ENCODE peak calls at places on chromosomes 11 and 22, in nine cellular contexts. One of them, this sample, is unnamed.
A peak's percentile ranks its signal among the peaks of the same experiment; 100 is the strongest.

GRCh38 chr11:102410382-102410784 is 42.2 kb downstream of the TMEM123 start:
- DNase-seq in HCT116: no peak
- DNase-seq in cardiac fibroblast: peak; percentile 63
- DNase-seq in heart right ventricle: no peak
- DNase-seq in choroid plexus epithelial cell: peak; percentile 41
- DNase-seq in HL-60: no peak
- DNase-seq in fibroblast of the aortic adventitia: peak; percentile 47
- DNase-seq in colonic mucosa: no peak
- DNase-seq in suprapubic skin: no peak
- DNase-seq in this sample: peak; percentile 37

GRCh38 chr22:29145321-29146072 is 60.2 kb upstream of the EMID1 start:
- DNase-seq in suprapubic skin: peak; percentile 75
- DNase-seq in cardiac fibroblast: no peak
- DNase-seq in colonic mucosa: no peak
- DNase-seq in heart right ventricle: no peak
- DNase-seq in fibroblast of the aortic adventitia: no peak
- DNase-seq in choroid plexus epithelial cell: no peak
- DNase-seq in HCT116: no peak
- DNase-seq in HL-60: no peak
- DNase-seq in this sample: no peak

GRCh38 chr11:133339495-133340140 is 192.7 kb downstream of the OPCML start:
- DNase-seq in choroid plexus epithelial cell: no peak
- DNase-seq in colonic mucosa: no peak
- DNase-seq in cardiac fibroblast: no peak
- DNase-seq in HCT116: no peak
- DNase-seq in HL-60: no peak
- DNase-seq in heart right ventricle: no peak
- DNase-seq in suprapubic skin: no peak
- DNase-seq in fibroblast of the aortic adventitia: no peak
- DNase-seq in this sample: peak; percentile 1

GRCh38 chr22:39139933-39140332 is 12.5 kb downstream of the CBX7 start:
- DNase-seq in colonic mucosa: no peak
- DNase-seq in fibroblast of the aortic adventitia: no peak
- DNase-seq in cardiac fibroblast: no peak
- DNase-seq in suprapubic skin: no peak
- DNase-seq in HL-60: no peak
- DNase-seq in HCT116: no peak
- DNase-seq in choroid plexus epithelial cell: no peak
- DNase-seq in heart right ventricle: no peak
- DNase-seq in this sample: no peak

GRCh38 chr11:12786891-12787290 is 112.7 kb downstream of the TEAD1 start:
- DNase-seq in choroid plexus epithelial cell: no peak
- DNase-seq in colonic mucosa: no peak
- DNase-seq in heart right ventricle: no peak
- DNase-seq in suprapubic skin: no peak
- DNase-seq in fibroblast of the aortic adventitia: no peak
- DNase-seq in HCT116: no peak
- DNase-seq in HL-60: no peak
- DNase-seq in cardiac fibroblast: no peak
- DNase-seq in this sample: no peak

GRCh38 chr11:102288745-102289083 is 28.6 kb upstream of the BIRC3 start:
- DNase-seq in cardiac fibroblast: no peak
- DNase-seq in HCT116: no peak
- DNase-seq in choroid plexus epithelial cell: no peak
- DNase-seq in heart right ventricle: no peak
- DNase-seq in fibroblast of the aortic adventitia: no peak
- DNase-seq in HL-60: no peak
- DNase-seq in colonic mucosa: no peak
- DNase-seq in suprapubic skin: no peak
- DNase-seq in this sample: no peak

GRCh38 chr11:28759311-28759710 is 651.1 kb downstream of the METTL15 start:
- DNase-seq in cardiac fibroblast: peak; percentile 63
- DNase-seq in heart right ventricle: no peak
- DNase-seq in colonic mucosa: no peak
- DNase-seq in HCT116: peak; percentile 2
- DNase-seq in suprapubic skin: no peak
- DNase-seq in fibroblast of the aortic adventitia: peak; percentile 79
- DNase-seq in choroid plexus epithelial cell: peak; percentile 74
- DNase-seq in HL-60: no peak
- DNase-seq in this sample: peak; percentile 31

GRCh38 chr11:69183613-69184012 is 27.9 kb downstream of the SMIM38 start:
- DNase-seq in suprapubic skin: no peak
- DNase-seq in HL-60: no peak
- DNase-seq in HCT116: no peak
- DNase-seq in heart right ventricle: no peak
- DNase-seq in fibroblast of the aortic adventitia: no peak
- DNase-seq in cardiac fibroblast: no peak
- DNase-seq in colonic mucosa: no peak
- DNase-seq in choroid plexus epithelial cell: no peak
- DNase-seq in this sample: no peak

GRCh38 chr11:89456681-89457080 is 34.5 kb downstream of the NOX4 start:
- DNase-seq in HCT116: no peak
- DNase-seq in heart right ventricle: no peak
- DNase-seq in HL-60: no peak
- DNase-seq in cardiac fibroblast: peak; percentile 0
- DNase-seq in colonic mucosa: no peak
- DNase-seq in choroid plexus epithelial cell: no peak
- DNase-seq in fibroblast of the aortic adventitia: no peak
- DNase-seq in suprapubic skin: no peak
- DNase-seq in this sample: no peak

GRCh38 chr22:22682196-22682595 is 37.8 kb downstream of the GGTLC2 start:
- DNase-seq in suprapubic skin: no peak
- DNase-seq in choroid plexus epithelial cell: no peak
- DNase-seq in fibroblast of the aortic adventitia: no peak
- DNase-seq in cardiac fibroblast: no peak
- DNase-seq in heart right ventricle: no peak
- DNase-seq in colonic mucosa: no peak
- DNase-seq in HL-60: no peak
- DNase-seq in HCT116: no peak
- DNase-seq in this sample: no peak

GRCh38 chr22:20957691-20958440 is 9.2 kb upstream of the AIFM3 start:
- DNase-seq in heart right ventricle: peak; percentile 45
- DNase-seq in choroid plexus epithelial cell: no peak
- DNase-seq in HCT116: no peak
- DNase-seq in cardiac fibroblast: no peak
- DNase-seq in HL-60: peak; percentile 66
- DNase-seq in colonic mucosa: peak; percentile 79
- DNase-seq in suprapubic skin: no peak
- DNase-seq in fibroblast of the aortic adventitia: peak; percentile 21
- DNase-seq in this sample: no peak

DNA sequence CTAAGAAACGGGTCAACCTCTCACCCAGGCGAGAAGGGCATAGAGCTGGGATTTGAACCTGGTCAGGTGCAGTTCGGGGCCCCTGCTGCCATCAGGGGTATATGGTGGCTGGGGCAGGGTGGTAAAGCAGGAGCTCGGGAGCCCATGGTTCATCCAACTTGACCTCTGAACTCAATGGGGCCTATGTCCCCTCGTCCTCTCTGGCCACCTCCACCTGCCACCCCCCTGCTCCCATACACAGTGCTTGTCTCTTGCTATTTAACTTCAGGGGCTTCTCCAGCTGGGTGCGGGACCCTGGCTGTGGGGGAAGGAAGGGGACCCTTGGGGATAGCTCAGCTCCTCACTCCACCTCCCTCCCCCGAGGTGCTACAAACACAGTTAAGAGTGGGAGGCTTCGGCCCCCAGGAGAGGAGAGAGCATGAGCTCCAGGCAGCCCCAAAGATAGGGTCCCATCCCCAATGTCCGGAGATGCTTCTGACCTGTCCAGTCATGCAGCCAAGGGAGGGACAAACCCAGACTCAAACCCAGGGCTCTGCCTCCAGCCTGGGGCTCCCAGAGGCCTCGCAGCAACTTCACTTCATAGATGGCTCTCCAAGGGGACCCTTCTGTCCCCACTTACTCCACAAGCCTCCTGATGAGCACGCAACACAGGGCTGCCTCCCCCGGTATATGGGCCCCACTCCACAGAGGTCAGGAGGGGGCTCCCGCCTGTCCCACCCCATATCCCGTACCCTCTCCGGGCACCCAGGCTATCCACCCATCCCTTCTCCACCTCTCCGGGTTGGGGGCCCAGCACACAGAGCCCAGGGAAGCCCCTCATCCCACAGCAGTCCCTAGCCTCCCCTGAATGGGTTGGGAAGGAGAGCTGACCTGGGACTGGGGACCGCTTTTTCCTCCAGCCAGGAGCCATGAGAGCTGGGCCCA is 712 bp downstream of the IL2RB start:
- DNase-seq in choroid plexus epithelial cell: no peak
- DNase-seq in colonic mucosa: no peak
- DNase-seq in fibroblast of the aortic adventitia: no peak
- DNase-seq in HCT116: no peak
- DNase-seq in HL-60: no peak
- DNase-seq in heart right ventricle: no peak
- DNase-seq in cardiac fibroblast: no peak
- DNase-seq in suprapubic skin: no peak
- DNase-seq in this sample: no peak
- H3K4me3 ChIP-seq in choroid plexus epithelial cell: no peak overlapping the region
- H3K4me3 ChIP-seq in colonic mucosa: peak overlapping the region; percentile 15
- H3K4me3 ChIP-seq in fibroblast of the aortic adventitia: no peak overlapping the region
- H3K4me3 ChIP-seq in HCT116: no peak overlapping the region
- H3K4me3 ChIP-seq in HL-60: no peak overlapping the region
- H3K4me3 ChIP-seq in heart right ventricle: no peak overlapping the region
- H3K4me3 ChIP-seq in cardiac fibroblast: no peak overlapping the region
- H3K4me3 ChIP-seq in suprapubic skin: peak overlapping the region; percentile 19
- H3K4me3 ChIP-seq in this sample: no peak overlapping the region

GRCh38 chr11:118171274-118172062 is 5.0 kb downstream of the SCN2B start:
- DNase-seq in suprapubic skin: peak; percentile 90
- DNase-seq in HCT116: no peak
- DNase-seq in heart right ventricle: peak; percentile 72
- DNase-seq in choroid plexus epithelial cell: peak; percentile 70
- DNase-seq in HL-60: no peak
- DNase-seq in colonic mucosa: peak; percentile 73
- DNase-seq in fibroblast of the aortic adventitia: peak; percentile 58
- DNase-seq in cardiac fibroblast: peak; percentile 60
- DNase-seq in this sample: peak; percentile 25
- TF ChIP-seq CTCF in suprapubic skin: peak; percentile 85
- TF ChIP-seq CTCF in HCT116: peak; percentile 81
- TF ChIP-seq CTCF in heart right ventricle: peak; percentile 85
- TF ChIP-seq CTCF in choroid plexus epithelial cell: peak; percentile 85
- TF ChIP-seq CTCF in HL-60: no peak
- TF ChIP-seq CTCF in colonic mucosa: peak; percentile 88
- TF ChIP-seq CTCF in fibroblast of the aortic adventitia: peak; percentile 88
- TF ChIP-seq CTCF in cardiac fibroblast: peak; percentile 88
- TF ChIP-seq CTCF in this sample: peak; percentile 91

GRCh38 chr11:2744166-2744565 is 44.4 kb upstream of the KCNQ1OT1 start:
- DNase-seq in fibroblast of the aortic adventitia: no peak
- DNase-seq in HCT116: no peak
- DNase-seq in heart right ventricle: no peak
- DNase-seq in suprapubic skin: no peak
- DNase-seq in colonic mucosa: no peak
- DNase-seq in HL-60: no peak
- DNase-seq in cardiac fibroblast: no peak
- DNase-seq in choroid plexus epithelial cell: no peak
- DNase-seq in this sample: no peak

GRCh38 chr11:2743427-2744110 is 43.8 kb upstream of the KCNQ1OT1 start:
- DNase-seq in HCT116: no peak
- DNase-seq in suprapubic skin: no peak
- DNase-seq in choroid plexus epithelial cell: no peak
- DNase-seq in HL-60: no peak
- DNase-seq in fibroblast of the aortic adventitia: no peak
- DNase-seq in cardiac fibroblast: no peak
- DNase-seq in colonic mucosa: no peak
- DNase-seq in heart right ventricle: no peak
- DNase-seq in this sample: no peak

GRCh38 chr11:2746401-2747230 is 46.8 kb upstream of the KCNQ1OT1 start:
- DNase-seq in HCT116: no peak
- DNase-seq in heart right ventricle: peak; percentile 70
- DNase-seq in choroid plexus epithelial cell: no peak
- DNase-seq in suprapubic skin: no peak
- DNase-seq in colonic mucosa: no peak
- DNase-seq in HL-60: no peak
- DNase-seq in fibroblast of the aortic adventitia: no peak
- DNase-seq in cardiac fibroblast: no peak
- DNase-seq in this sample: no peak

GRCh38 chr11:2747236-2748015 is 47.6 kb upstream of the KCNQ1OT1 start:
- DNase-seq in fibroblast of the aortic adventitia: no peak
- DNase-seq in HCT116: no peak
- DNase-seq in colonic mucosa: no peak
- DNase-seq in choroid plexus epithelial cell: no peak
- DNase-seq in suprapubic skin: no peak
- DNase-seq in HL-60: no peak
- DNase-seq in heart right ventricle: no peak
- DNase-seq in cardiac fibroblast: no peak
- DNase-seq in this sample: no peak

DNA sequence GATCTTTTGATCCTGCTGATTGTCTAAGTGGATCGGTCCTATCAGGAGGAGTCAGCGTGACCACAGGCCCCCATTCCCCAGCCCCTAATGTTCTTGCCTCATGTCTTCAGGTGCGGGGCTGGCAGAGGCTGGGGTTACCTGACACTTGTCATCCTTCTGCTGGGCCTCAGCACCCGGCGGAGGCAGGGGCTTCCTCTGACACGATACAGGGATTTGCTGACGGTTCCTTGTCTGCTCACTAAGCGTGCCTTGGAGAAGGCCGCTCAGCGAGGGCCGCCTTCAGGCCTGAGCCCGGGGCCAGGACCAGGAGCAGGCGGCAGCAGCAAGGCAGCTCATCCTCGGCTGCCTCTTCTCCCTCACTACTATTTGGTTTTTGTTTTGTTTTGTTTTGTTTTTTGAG is 45.7 kb upstream of the KCNQ1OT1 start:
- DNase-seq in cardiac fibroblast: no peak
- DNase-seq in heart right ventricle: no peak
- DNase-seq in suprapubic skin: no peak
- DNase-seq in fibroblast of the aortic adventitia: no peak
- DNase-seq in HL-60: no peak
- DNase-seq in choroid plexus epithelial cell: no peak
- DNase-seq in colonic mucosa: no peak
- DNase-seq in HCT116: no peak
- DNase-seq in this sample: no peak
- H3K4me3 ChIP-seq in cardiac fibroblast: no peak overlapping the region
- H3K4me3 ChIP-seq in heart right ventricle: no peak overlapping the region
- H3K4me3 ChIP-seq in suprapubic skin: no peak overlapping the region
- H3K4me3 ChIP-seq in fibroblast of the aortic adventitia: no peak overlapping the region
- H3K4me3 ChIP-seq in HL-60: no peak overlapping the region
- H3K4me3 ChIP-seq in choroid plexus epithelial cell: no peak overlapping the region
- H3K4me3 ChIP-seq in colonic mucosa: no peak overlapping the region
- H3K4me3 ChIP-seq in HCT116: no peak overlapping the region
- H3K4me3 ChIP-seq in this sample: no peak overlapping the region

GRCh38 chr11:76736266-76736665 is 46.9 kb upstream of the TSKU start:
- DNase-seq in fibroblast of the aortic adventitia: no peak
- DNase-seq in suprapubic skin: no peak
- DNase-seq in colonic mucosa: no peak
- DNase-seq in cardiac fibroblast: no peak
- DNase-seq in choroid plexus epithelial cell: no peak
- DNase-seq in HCT116: no peak
- DNase-seq in heart right ventricle: no peak
- DNase-seq in HL-60: no peak
- DNase-seq in this sample: no peak
- TF ChIP-seq CTCF in fibroblast of the aortic adventitia: no peak
- TF ChIP-seq CTCF in suprapubic skin: no peak
- TF ChIP-seq CTCF in colonic mucosa: no peak
- TF ChIP-seq CTCF in cardiac fibroblast: no peak
- TF ChIP-seq CTCF in choroid plexus epithelial cell: no peak
- TF ChIP-seq CTCF in HCT116: no peak
- TF ChIP-seq CTCF in heart right ventricle: no peak
- TF ChIP-seq CTCF in HL-60: no peak
- TF ChIP-seq CTCF in this sample: no peak